ENCODE peak calls at places on chromosomes 5 and 9, in four cellular contexts. E, I, Q and F are unnamed samples.

GRCh38 chr9:114989600-114990410 is 59.4 kb upstream of the TNFSF8 start:
- DNase-seq in I (peak), Q (no peak), E (no peak), F (no peak)

GRCh38 chr9:86578722-86579121 is 224.5 kb upstream of the TUT7 start:
- DNase-seq in Q (no peak), E (no peak), I (no peak), F (no peak)

GRCh38 chr5:55540024-55540423 is 5.3 kb upstream of the PLPP1 start:
- DNase-seq in I (no peak), Q (peak), E (no peak), F (peak)

GRCh38 chr5:161311141-161311708 is 235.3 kb downstream of the GABRB2 start:
- DNase-seq in E (no peak), Q (no peak), I (no peak), F (no peak)

GRCh38 chr5:82183828-82184227 is 94.3 kb downstream of the RPS23 start:
- DNase-seq in I (no peak), Q (peak), E (peak), F (peak)

GRCh38 chr5:14373685-14374084 is 207.9 kb upstream of the OTULINL start:
- DNase-seq in Q (no peak), E (no peak), I (no peak), F (no peak)

GRCh38 chr9:109901191-109901590 is 121.2 kb downstream of the PALM2AKAP2 start:
- DNase-seq in E (peak), Q (no peak), I (no peak), F (no peak)

GRCh38 chr5:78552729-78553341 is 95.7 kb downstream of the LHFPL2 start:
- DNase-seq in E (no peak), I (no peak), Q (peak), F (peak)

GRCh38 chr5:135367554-135367953 is 31.5 kb downstream of the MACROH2A1 start:
- DNase-seq in Q (no peak), I (no peak), E (no peak), F (no peak)

GRCh38 chr9:86859966-86860365 is 87.3 kb downstream of the GAS1 start:
- DNase-seq in E (no peak), I (no peak), Q (no peak), F (no peak)

GRCh38 chr9:36597412-36598178 is 24.9 kb downstream of the MELK start:
- DNase-seq in Q (peak), E (peak), I (no peak), F (peak)

GRCh38 chr5:7667216-7667767 is 183.6 kb downstream of the CFAP90 start:
- DNase-seq in Q (no peak), I (no peak), E (no peak), F (peak)

GRCh38 chr5:20286512-20286911 is 298.5 kb upstream of the CDH18 start:
- DNase-seq in E (no peak), Q (peak), I (no peak), F (peak)

GRCh38 chr5:16568875-16569580 is 47.8 kb downstream of the RETREG1 start:
- DNase-seq in Q (no peak), E (peak), I (no peak), F (no peak)

GRCh38 chr9:83655433-83655832 is 32.5 kb downstream of the IDNK start:
- DNase-seq in Q (no peak), I (no peak), E (no peak), F (no peak)

GRCh38 chr5:124619121-124619520 is 127.3 kb downstream of the ZNF608 start:
- DNase-seq in E (no peak), I (no peak), Q (no peak), F (no peak)

GRCh38 chr9:20786807-20787206 is 102.7 kb downstream of the FOCAD start:
- DNase-seq in I (no peak), E (no peak), Q (no peak), F (no peak)

GRCh38 chr9:126403451-126403850 is 76.8 kb downstream of the MVB12B start:
- DNase-seq in Q (no peak), E (peak), I (no peak), F (no peak)

GRCh38 chr9:102587231-102587630 is 407.9 kb upstream of the CYLC2 start:
- DNase-seq in E (no peak), Q (no peak), I (no peak), F (no peak)

GRCh38 chr9:133734600-133735414 is 3.3 kb downstream of the SARDH start:
- DNase-seq in E (no peak), Q (no peak), I (no peak), F (no peak)

GRCh38 chr5:1666812-1667588 is 132.6 kb downstream of the MRPL36 start:
- DNase-seq in I (peak), Q (peak), E (no peak), F (no peak)

GRCh38 chr5:91541696-91542095 is 158.6 kb upstream of the ARRDC3 start:
- DNase-seq in E (no peak), I (no peak), Q (peak), F (peak)

GRCh38 chr9:116099821-116100220 is 53.8 kb upstream of the PAPPA start:
- DNase-seq in I (no peak), Q (no peak), E (no peak), F (peak)

GRCh38 chr9:124439086-124439485 is 11.2 kb upstream of the ADGRD2 start:
- DNase-seq in E (no peak), I (no peak), Q (no peak), F (no peak)

GRCh38 chr5:151002250-151002649 is 18.1 kb upstream of the GPX3 start:
- DNase-seq in Q (peak), I (no peak), E (peak), F (peak)

GRCh38 chr5:143308726-143309125 is 94.8 kb downstream of the NR3C1 start:
- DNase-seq in I (no peak), E (peak), Q (no peak), F (peak)

GRCh38 chr9:83384214-83384613 is 154.0 kb downstream of the FRMD3 start:
- DNase-seq in Q (no peak), E (no peak), I (no peak), F (no peak)

GRCh38 chr5:56278267-56278826 is 45.2 kb upstream of the ANKRD55 start:
- DNase-seq in Q (no peak), E (peak), I (no peak), F (no peak)

GRCh38 chr5:37517686-37518085 is 138.6 kb downstream of the WDR70 start:
- DNase-seq in I (no peak), E (no peak), Q (no peak), F (no peak)

GRCh38 chr5:13659391-13659790 is 285.1 kb downstream of the DNAH5 start:
- DNase-seq in Q (peak), I (no peak), E (peak), F (peak)

GRCh38 chr9:128262687-128263086 is 13.1 kb downstream of the GOLGA2 start:
- DNase-seq in E (no peak), Q (no peak), I (no peak), F (no peak)

GRCh38 chr5:9712506-9713285 is 82.5 kb upstream of the TAS2R1 start:
- DNase-seq in E (peak), Q (peak), I (no peak), F (peak)

GRCh38 chr5:31990296-31990695 is 183.8 kb downstream of the GOLPH3 start:
- DNase-seq in I (no peak), E (no peak), Q (no peak), F (no peak)

GRCh38 chr5:29805804-29806203 is 1387.7 kb upstream of the CDH6 start:
- DNase-seq in Q (no peak), E (no peak), I (no peak), F (no peak)

GRCh38 chr5:112978836-112979235 is 2.2 kb downstream of the DCP2 start:
- DNase-seq in E (no peak), I (no peak), Q (no peak), F (peak)